ENCODE peak calls at places on chromosomes 4 and X, in four cellular contexts. One of them, this sample, is unnamed.

GRCh38 chr4:66577922-66578321 is 907.6 kb upstream of the EPHA5 start:
- DNase-seq in AG09309: no peak
- DNase-seq in GM04503: no peak
- DNase-seq in esophagus squamous epithelium: no peak
- DNase-seq in this sample: no peak

GRCh38 chr4:109921384-109921808 is 8.7 kb downstream of the EGF start:
- DNase-seq in AG09309: peak
- DNase-seq in GM04503: peak
- DNase-seq in esophagus squamous epithelium: no peak
- DNase-seq in this sample: no peak

GRCh38 chr4:180134116-180134866 is 2108.9 kb upstream of the TENM3 start:
- DNase-seq in AG09309: no peak
- DNase-seq in GM04503: no peak
- DNase-seq in esophagus squamous epithelium: no peak
- DNase-seq in this sample: no peak

GRCh38 chr4:140943486-140943885 is 187.3 kb upstream of the TBC1D9 start:
- DNase-seq in AG09309: no peak
- DNase-seq in GM04503: peak
- DNase-seq in esophagus squamous epithelium: no peak
- DNase-seq in this sample: no peak

GRCh38 chrX:115531818-115532403 is 29.1 kb upstream of the PLS3 start:
- DNase-seq in AG09309: no peak
- DNase-seq in GM04503: no peak
- DNase-seq in esophagus squamous epithelium: no peak
- DNase-seq in this sample: no peak

GRCh38 chrX:37755073-37755472 is 24.8 kb upstream of the CYBB start:
- DNase-seq in AG09309: no peak
- DNase-seq in GM04503: no peak
- DNase-seq in esophagus squamous epithelium: no peak
- DNase-seq in this sample: no peak

GRCh38 chr4:2977116-2978097 is 14.0 kb downstream of the GRK4 start:
- DNase-seq in AG09309: peak
- DNase-seq in GM04503: no peak
- DNase-seq in esophagus squamous epithelium: no peak
- DNase-seq in this sample: no peak

GRCh38 chr4:112523008-112523440 is 7.0 kb upstream of the NEUROG2 start:
- DNase-seq in AG09309: no peak
- DNase-seq in GM04503: no peak
- DNase-seq in esophagus squamous epithelium: no peak
- DNase-seq in this sample: no peak

GRCh38 chrX:13164611-13165010 is 120.2 kb upstream of the FAM9C start:
- DNase-seq in AG09309: no peak
- DNase-seq in GM04503: no peak
- DNase-seq in esophagus squamous epithelium: no peak
- DNase-seq in this sample: no peak

GRCh38 chr4:62899607-62900364 is 1509.5 kb downstream of the TECRL start:
- DNase-seq in AG09309: no peak
- DNase-seq in GM04503: no peak
- DNase-seq in esophagus squamous epithelium: no peak
- DNase-seq in this sample: no peak

GRCh38 chr4:81971637-81972036 is 402.2 kb downstream of the HNRNPD start:
- DNase-seq in AG09309: no peak
- DNase-seq in GM04503: no peak
- DNase-seq in esophagus squamous epithelium: no peak
- DNase-seq in this sample: no peak

GRCh38 chr4:147801820-147802219 is 69.9 kb downstream of the ARHGAP10 start:
- DNase-seq in AG09309: no peak
- DNase-seq in GM04503: no peak
- DNase-seq in esophagus squamous epithelium: no peak
- DNase-seq in this sample: no peak

GRCh38 chr4:37895271-37895670 is 4.4 kb downstream of the TBC1D1 start:
- DNase-seq in AG09309: no peak
- DNase-seq in GM04503: no peak
- DNase-seq in esophagus squamous epithelium: no peak
- DNase-seq in this sample: no peak

GRCh38 chr4:40206421-40206820 is 9.6 kb downstream of the RHOH start:
- DNase-seq in AG09309: no peak
- DNase-seq in GM04503: no peak
- DNase-seq in esophagus squamous epithelium: no peak
- DNase-seq in this sample: no peak

GRCh38 chrX:129612396-129612795 is 42.4 kb downstream of the APLN start:
- DNase-seq in AG09309: no peak
- DNase-seq in GM04503: no peak
- DNase-seq in esophagus squamous epithelium: no peak
- DNase-seq in this sample: no peak

GRCh38 chr4:139454111-139454600 is at the start of gene RAB33B:
- DNase-seq in AG09309: peak
- DNase-seq in GM04503: peak
- DNase-seq in esophagus squamous epithelium: no peak
- DNase-seq in this sample: no peak

GRCh38 chr4:67151376-67152343 is 393.6 kb downstream of the CENPC start:
- DNase-seq in AG09309: no peak
- DNase-seq in GM04503: no peak
- DNase-seq in esophagus squamous epithelium: no peak
- DNase-seq in this sample: no peak

GRCh38 chrX:49838374-49838773 is 9.3 kb downstream of the PAGE4 start:
- DNase-seq in AG09309: no peak
- DNase-seq in GM04503: no peak
- DNase-seq in esophagus squamous epithelium: no peak
- DNase-seq in this sample: no peak

GRCh38 chrX:25012793-25013592 is 2.8 kb downstream of the ARX start:
- DNase-seq in AG09309: no peak
- DNase-seq in GM04503: no peak
- DNase-seq in esophagus squamous epithelium: no peak
- DNase-seq in this sample: no peak

GRCh38 chr4:87985097-87985886 is 9.8 kb downstream of the SPP1 start:
- DNase-seq in AG09309: no peak
- DNase-seq in GM04503: no peak
- DNase-seq in esophagus squamous epithelium: no peak
- DNase-seq in this sample: no peak

GRCh38 chr4:2804973-2805501 is 12.2 kb downstream of the SH3BP2 start:
- DNase-seq in AG09309: no peak
- DNase-seq in GM04503: no peak
- DNase-seq in esophagus squamous epithelium: no peak
- DNase-seq in this sample: no peak

GRCh38 chrX:131081772-131082755 is 23.9 kb downstream of the ARHGAP36 start:
- DNase-seq in AG09309: no peak
- DNase-seq in GM04503: no peak
- DNase-seq in esophagus squamous epithelium: no peak
- DNase-seq in this sample: no peak

GRCh38 chr4:47313396-47313795 is 150.1 kb downstream of the COMMD8 start:
- DNase-seq in AG09309: no peak
- DNase-seq in GM04503: no peak
- DNase-seq in esophagus squamous epithelium: no peak
- DNase-seq in this sample: no peak

This sample was measured in cortex of kidney.